ENCODE peak calls at places on chromosome 19, in four cellular contexts. One of them, this sample, is unnamed.

GRCh38 chr19:23409392-23410048 is 14.2 kb upstream of the ZNF91 start:
- DNase-seq in CD4-positive, alpha-beta T cell: no peak
- DNase-seq in heart right ventricle: no peak
- DNase-seq in Peyer's patch: peak
- DNase-seq in this sample: no peak

GRCh38 chr19:1206733-1207301 is 1.2 kb downstream of the STK11 start:
- DNase-seq in Peyer's patch: peak
- DNase-seq in heart right ventricle: no peak
- DNase-seq in CD4-positive, alpha-beta T cell: peak
- DNase-seq in this sample: peak

GRCh38 chr19:33394006-33394722 is 20.7 kb downstream of the CEBPG start:
- DNase-seq in Peyer's patch: no peak
- DNase-seq in heart right ventricle: peak
- DNase-seq in CD4-positive, alpha-beta T cell: no peak
- DNase-seq in this sample: peak

GRCh38 chr19:1400281-1401137 is 833 bp downstream of the GAMT start:
- DNase-seq in Peyer's patch: no peak
- DNase-seq in CD4-positive, alpha-beta T cell: no peak
- DNase-seq in heart right ventricle: peak
- DNase-seq in this sample: no peak

GRCh38 chr19:42345191-42345812 is 19.9 kb downstream of the MEGF8 start:
- DNase-seq in CD4-positive, alpha-beta T cell: no peak
- DNase-seq in Peyer's patch: no peak
- DNase-seq in heart right ventricle: no peak
- DNase-seq in this sample: no peak

GRCh38 chr19:611506-611869 is 21.8 kb downstream of the HCN2 start:
- DNase-seq in CD4-positive, alpha-beta T cell: peak
- DNase-seq in heart right ventricle: no peak
- DNase-seq in Peyer's patch: no peak
- DNase-seq in this sample: no peak

GRCh38 chr19:41263042-41263849 is 926 bp upstream of the HNRNPUL1 start:
- DNase-seq in Peyer's patch: peak
- DNase-seq in CD4-positive, alpha-beta T cell: peak
- DNase-seq in heart right ventricle: peak
- DNase-seq in this sample: no peak

GRCh38 chr19:42596391-42597071 is 1.8 kb upstream of the CEACAM8 start:
- DNase-seq in CD4-positive, alpha-beta T cell: peak
- DNase-seq in Peyer's patch: peak
- DNase-seq in heart right ventricle: peak
- DNase-seq in this sample: no peak

GRCh38 chr19:55258476-55258827 is 365 bp downstream of the PPP6R1 start:
- DNase-seq in CD4-positive, alpha-beta T cell: peak
- DNase-seq in heart right ventricle: no peak
- DNase-seq in Peyer's patch: peak
- DNase-seq in this sample: no peak

GRCh38 chr19:498977-499623 is 2.8 kb downstream of the MADCAM1 start:
- DNase-seq in CD4-positive, alpha-beta T cell: no peak
- DNase-seq in Peyer's patch: no peak
- DNase-seq in heart right ventricle: no peak
- DNase-seq in this sample: no peak

GRCh38 chr19:15259900-15260299 is 27.7 kb upstream of the EPHX3 start:
- DNase-seq in CD4-positive, alpha-beta T cell: no peak
- DNase-seq in Peyer's patch: no peak
- DNase-seq in heart right ventricle: no peak
- DNase-seq in this sample: no peak

GRCh38 chr19:11400695-11401291 is 16.7 kb upstream of the EPOR start:
- DNase-seq in CD4-positive, alpha-beta T cell: no peak
- DNase-seq in heart right ventricle: no peak
- DNase-seq in Peyer's patch: no peak
- DNase-seq in this sample: no peak

GRCh38 chr19:55857149-55857548 is 20.8 kb downstream of the NLRP4 start:
- DNase-seq in Peyer's patch: no peak
- DNase-seq in CD4-positive, alpha-beta T cell: no peak
- DNase-seq in heart right ventricle: no peak
- DNase-seq in this sample: no peak

GRCh38 chr19:18768997-18769891 is 21.9 kb downstream of the COMP start:
- DNase-seq in Peyer's patch: no peak
- DNase-seq in CD4-positive, alpha-beta T cell: no peak
- DNase-seq in heart right ventricle: no peak
- DNase-seq in this sample: no peak

GRCh38 chr19:4694211-4694987 is 24.3 kb upstream of the MYDGF start:
- DNase-seq in Peyer's patch: no peak
- DNase-seq in CD4-positive, alpha-beta T cell: no peak
- DNase-seq in heart right ventricle: peak
- DNase-seq in this sample: peak

GRCh38 chr19:19212866-19213265 is 1.1 kb downstream of the NCAN start:
- DNase-seq in heart right ventricle: no peak
- DNase-seq in CD4-positive, alpha-beta T cell: no peak
- DNase-seq in Peyer's patch: no peak
- DNase-seq in this sample: no peak

GRCh38 chr19:49415102-49415809 is 8.0 kb downstream of the PTH2 start:
- DNase-seq in Peyer's patch: no peak
- DNase-seq in heart right ventricle: no peak
- DNase-seq in CD4-positive, alpha-beta T cell: no peak
- DNase-seq in this sample: no peak

GRCh38 chr19:13155472-13156284 is 5.5 kb downstream of the IER2 start:
- DNase-seq in Peyer's patch: peak
- DNase-seq in CD4-positive, alpha-beta T cell: peak
- DNase-seq in heart right ventricle: peak
- DNase-seq in this sample: peak

GRCh38 chr19:19236173-19236572 is 24.4 kb downstream of the NCAN start:
- DNase-seq in heart right ventricle: no peak
- DNase-seq in CD4-positive, alpha-beta T cell: no peak
- DNase-seq in Peyer's patch: no peak
- DNase-seq in this sample: no peak

GRCh38 chr19:32691952-32692726 is 518 bp downstream of the NUDT19 start:
- DNase-seq in heart right ventricle: peak
- DNase-seq in CD4-positive, alpha-beta T cell: peak
- DNase-seq in Peyer's patch: peak
- DNase-seq in this sample: no peak

GRCh38 chr19:55115446-55116065 is 1.9 kb downstream of the PPP1R12C start:
- DNase-seq in heart right ventricle: no peak
- DNase-seq in CD4-positive, alpha-beta T cell: no peak
- DNase-seq in Peyer's patch: no peak
- DNase-seq in this sample: no peak

GRCh38 chr19:28404462-28404861 is 808.5 kb downstream of the UQCRFS1 start:
- DNase-seq in heart right ventricle: no peak
- DNase-seq in CD4-positive, alpha-beta T cell: no peak
- DNase-seq in Peyer's patch: no peak
- DNase-seq in this sample: no peak

GRCh38 chr19:56111601-56112312 is 9.3 kb downstream of the ZNF787 start:
- DNase-seq in CD4-positive, alpha-beta T cell: peak
- DNase-seq in heart right ventricle: peak
- DNase-seq in Peyer's patch: peak
- DNase-seq in this sample: no peak

GRCh38 chr19:29665826-29666633 is 769 bp downstream of the PLEKHF1 start:
- DNase-seq in Peyer's patch: no peak
- DNase-seq in CD4-positive, alpha-beta T cell: no peak
- DNase-seq in heart right ventricle: peak
- DNase-seq in this sample: no peak

GRCh38 chr19:29667390-29667783 is 2.1 kb downstream of the PLEKHF1 start:
- DNase-seq in Peyer's patch: no peak
- DNase-seq in heart right ventricle: no peak
- DNase-seq in CD4-positive, alpha-beta T cell: no peak
- DNase-seq in this sample: no peak

GRCh38 chr19:29667941-29668340 is 2.7 kb downstream of the PLEKHF1 start:
- DNase-seq in heart right ventricle: no peak
- DNase-seq in CD4-positive, alpha-beta T cell: peak
- DNase-seq in Peyer's patch: peak
- DNase-seq in this sample: no peak

GRCh38 chr19:29665215-29665825 is at the start of gene PLEKHF1:
- DNase-seq in Peyer's patch: peak
- DNase-seq in CD4-positive, alpha-beta T cell: peak
- DNase-seq in heart right ventricle: peak
- DNase-seq in this sample: peak

DNA sequence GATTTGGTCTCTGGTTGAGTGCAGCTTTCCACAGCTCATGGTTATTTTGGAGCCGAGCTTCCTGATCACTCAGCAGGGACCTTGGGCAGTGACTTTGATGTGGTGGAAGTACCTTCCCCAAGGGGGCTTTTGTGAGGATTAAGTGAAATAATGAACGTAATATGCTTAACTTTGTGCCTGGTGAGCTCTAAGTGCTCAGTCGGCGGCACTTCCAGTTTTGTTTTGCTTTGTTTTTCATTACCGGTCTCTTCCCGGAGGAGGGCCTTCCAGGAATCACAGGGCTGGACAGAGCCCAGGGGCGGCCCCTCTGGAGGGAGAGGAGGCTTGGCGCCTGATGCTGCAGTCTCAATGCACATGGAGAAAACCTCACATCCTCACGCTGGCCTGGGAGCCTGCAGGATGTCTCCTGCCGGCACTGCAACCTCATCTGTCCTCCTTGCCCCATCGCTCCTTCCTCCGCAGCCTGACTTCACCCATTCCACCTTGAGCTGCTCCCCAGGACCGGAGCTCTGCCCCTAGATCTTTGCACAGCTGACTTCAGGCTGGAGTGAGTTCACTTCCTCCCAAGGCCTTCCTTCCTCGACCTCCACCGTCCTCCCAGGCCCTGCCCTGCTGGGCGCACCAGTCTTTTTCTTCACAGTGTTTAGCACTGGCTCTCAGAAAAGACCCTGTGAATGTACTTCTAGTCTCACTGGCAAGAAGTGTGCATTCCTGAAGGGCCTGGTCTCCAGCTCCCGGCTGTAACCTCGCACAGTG is 1.6 kb downstream of the PLEKHF1 start:
- DNase-seq in heart right ventricle: peak
- DNase-seq in CD4-positive, alpha-beta T cell: no peak
- DNase-seq in Peyer's patch: no peak
- DNase-seq in this sample: no peak
- H3K27ac ChIP-seq in heart right ventricle: peak
- H3K27ac ChIP-seq in CD4-positive, alpha-beta T cell: peak
- H3K27ac ChIP-seq in Peyer's patch: peak
- H3K27ac ChIP-seq in this sample: no peak

GRCh38 chr19:47378246-47378645 is 29.1 kb downstream of the DHX34 start:
- DNase-seq in Peyer's patch: no peak
- DNase-seq in heart right ventricle: no peak
- DNase-seq in CD4-positive, alpha-beta T cell: no peak
- DNase-seq in this sample: peak
- H3K27ac ChIP-seq in Peyer's patch: no peak
- H3K27ac ChIP-seq in heart right ventricle: peak
- H3K27ac ChIP-seq in CD4-positive, alpha-beta T cell: no peak
- H3K27ac ChIP-seq in this sample: no peak

DNA sequence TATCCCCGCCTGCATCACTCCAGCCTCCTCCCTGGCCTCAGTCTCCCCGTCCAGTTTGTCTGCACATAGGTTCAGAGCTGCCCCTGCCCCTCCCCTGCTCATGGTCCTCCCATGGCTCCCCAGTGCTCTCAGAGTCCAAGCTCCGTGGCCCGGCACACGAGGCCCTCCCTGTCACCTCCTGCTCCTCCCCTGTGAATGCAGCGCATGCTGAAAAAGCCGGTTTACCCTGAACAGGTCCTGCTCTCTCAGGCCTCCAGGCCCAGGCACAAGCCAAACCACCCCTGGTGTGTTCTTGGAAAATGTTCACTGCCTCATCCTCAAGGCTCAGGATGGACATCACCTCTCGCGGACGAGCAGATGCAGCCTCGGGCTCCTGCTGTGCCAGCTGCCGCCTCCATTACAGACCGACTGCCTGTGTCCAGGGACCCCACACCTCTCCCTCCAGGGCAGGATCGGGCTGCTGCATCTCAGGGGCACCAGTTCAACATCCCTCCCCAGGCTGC is 13.0 kb downstream of the EMP3 start:
- DNase-seq in CD4-positive, alpha-beta T cell: no peak
- DNase-seq in heart right ventricle: no peak
- DNase-seq in Peyer's patch: no peak
- DNase-seq in this sample: no peak
- H3K27ac ChIP-seq in CD4-positive, alpha-beta T cell: no peak
- H3K27ac ChIP-seq in heart right ventricle: no peak
- H3K27ac ChIP-seq in Peyer's patch: no peak
- H3K27ac ChIP-seq in this sample: no peak

GRCh38 chr19:46975918-46976782 is 43.5 kb upstream of the NPAS1 start:
- DNase-seq in Peyer's patch: peak
- DNase-seq in heart right ventricle: peak
- DNase-seq in CD4-positive, alpha-beta T cell: no peak
- DNase-seq in this sample: no peak

GRCh38 chr19:46975011-46975917 is 44.4 kb upstream of the NPAS1 start:
- DNase-seq in heart right ventricle: no peak
- DNase-seq in Peyer's patch: no peak
- DNase-seq in CD4-positive, alpha-beta T cell: no peak
- DNase-seq in this sample: no peak

GRCh38 chr19:46978470-46978869 is 41.2 kb upstream of the NPAS1 start:
- DNase-seq in CD4-positive, alpha-beta T cell: no peak
- DNase-seq in Peyer's patch: no peak
- DNase-seq in heart right ventricle: no peak
- DNase-seq in this sample: no peak

GRCh38 chr19:46977548-46977947 is 42.1 kb upstream of the NPAS1 start:
- DNase-seq in Peyer's patch: no peak
- DNase-seq in CD4-positive, alpha-beta T cell: no peak
- DNase-seq in heart right ventricle: no peak
- DNase-seq in this sample: no peak

DNA sequence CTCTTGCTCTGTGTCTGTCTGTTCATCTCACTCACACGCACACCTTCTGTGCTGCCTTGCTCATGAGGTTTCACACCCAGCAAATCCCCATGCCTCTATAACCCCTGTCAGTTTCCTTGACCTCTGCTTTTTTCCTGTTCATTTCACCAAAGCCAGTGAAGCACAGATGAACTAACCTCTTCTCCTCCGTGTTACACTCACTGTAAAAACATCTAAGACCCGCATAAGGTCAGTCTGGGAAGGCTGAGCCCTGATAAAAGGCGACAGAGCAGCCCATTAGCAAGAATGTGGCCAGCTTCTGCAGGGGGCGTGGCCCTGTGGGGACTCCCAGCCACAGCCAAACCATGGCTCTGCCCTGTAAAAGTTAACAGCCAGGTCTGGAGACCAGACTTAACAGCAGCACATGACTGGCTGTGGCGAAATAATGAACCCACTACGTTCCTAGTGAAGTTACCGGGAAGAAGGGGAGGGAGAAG is 42.8 kb upstream of the NPAS1 start:
- DNase-seq in heart right ventricle: no peak
- DNase-seq in CD4-positive, alpha-beta T cell: no peak
- DNase-seq in Peyer's patch: no peak
- DNase-seq in this sample: no peak
- H3K27ac ChIP-seq in heart right ventricle: peak
- H3K27ac ChIP-seq in CD4-positive, alpha-beta T cell: no peak
- H3K27ac ChIP-seq in Peyer's patch: peak
- H3K27ac ChIP-seq in this sample: peak

DNA sequence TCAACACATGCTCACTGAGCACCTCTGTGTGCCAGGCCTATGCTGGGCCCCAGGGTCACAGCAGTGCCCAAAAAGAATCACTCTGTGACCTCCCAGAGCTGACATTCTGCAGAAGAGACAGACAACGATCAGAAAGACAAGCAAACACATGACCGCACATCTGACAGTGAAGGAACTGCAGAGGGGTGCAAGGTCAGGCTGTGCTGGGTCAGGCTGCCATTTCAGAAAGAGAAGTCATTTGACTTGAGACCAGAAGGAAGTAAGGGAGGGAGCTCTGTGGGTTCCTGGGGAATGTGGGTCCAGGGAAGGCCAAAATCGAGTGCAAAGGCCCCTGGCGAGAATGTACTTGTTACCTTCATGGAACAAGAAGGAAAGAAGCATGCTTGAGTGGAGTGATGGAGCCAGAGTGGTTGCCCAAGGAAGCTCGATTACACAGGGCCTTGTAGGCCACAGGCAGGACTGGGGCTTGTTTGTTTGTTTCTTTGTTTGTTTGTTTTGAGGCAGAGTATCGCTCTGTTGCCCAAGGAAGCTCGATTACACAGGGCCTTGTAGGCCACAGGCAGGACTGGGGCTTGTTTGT is 11.4 kb upstream of the CD22 start:
- DNase-seq in Peyer's patch: no peak
- DNase-seq in heart right ventricle: no peak
- DNase-seq in CD4-positive, alpha-beta T cell: no peak
- DNase-seq in this sample: no peak
- H3K27ac ChIP-seq in Peyer's patch: peak
- H3K27ac ChIP-seq in heart right ventricle: no peak
- H3K27ac ChIP-seq in CD4-positive, alpha-beta T cell: no peak
- H3K27ac ChIP-seq in this sample: no peak

This sample was measured in RWPE2.